ENCODE peak calls at places on chromosome 2, in eight cellular contexts. One of them, this sample, is unnamed.

GRCh38 chr2:64063924-64064331 is 44.7 kb upstream of the VPS54 start:
- DNase-seq in activated T-cell treated with anti-CD3 and anti-CD28 coated beads, Interleukin-2, amount 50 U/mL, for 1 hour: no peak
- DNase-seq in left ventricle myocardium inferior: no peak
- DNase-seq in GM19239: no peak
- DNase-seq in sigmoid colon: no peak
- DNase-seq in left kidney: no peak
- DNase-seq in NCI-H460: no peak
- DNase-seq in CD4-positive, alpha-beta T cell: no peak
- DNase-seq in this sample: no peak

GRCh38 chr2:99689135-99689742 is 199.4 kb upstream of the REV1 start:
- DNase-seq in activated T-cell treated with anti-CD3 and anti-CD28 coated beads, Interleukin-2, amount 50 U/mL, for 1 hour: no peak
- DNase-seq in left ventricle myocardium inferior: no peak
- DNase-seq in GM19239: no peak
- DNase-seq in sigmoid colon: no peak
- DNase-seq in left kidney: peak; percentile 95
- DNase-seq in NCI-H460: no peak
- DNase-seq in CD4-positive, alpha-beta T cell: no peak
- DNase-seq in this sample: peak; percentile 7

GRCh38 chr2:2296400-2296799 is 34.7 kb downstream of the MYT1L start:
- DNase-seq in activated T-cell treated with anti-CD3 and anti-CD28 coated beads, Interleukin-2, amount 50 U/mL, for 1 hour: no peak
- DNase-seq in left ventricle myocardium inferior: no peak
- DNase-seq in GM19239: no peak
- DNase-seq in sigmoid colon: no peak
- DNase-seq in left kidney: no peak
- DNase-seq in NCI-H460: no peak
- DNase-seq in CD4-positive, alpha-beta T cell: no peak
- DNase-seq in this sample: peak; percentile 40

GRCh38 chr2:217110550-217110949 is 250.7 kb upstream of the TNP1 start:
- DNase-seq in activated T-cell treated with anti-CD3 and anti-CD28 coated beads, Interleukin-2, amount 50 U/mL, for 1 hour: no peak
- DNase-seq in left ventricle myocardium inferior: no peak
- DNase-seq in GM19239: no peak
- DNase-seq in sigmoid colon: no peak
- DNase-seq in left kidney: no peak
- DNase-seq in NCI-H460: no peak
- DNase-seq in CD4-positive, alpha-beta T cell: no peak
- DNase-seq in this sample: no peak

GRCh38 chr2:38966006-38966405 is 76.3 kb downstream of the ARHGEF33 start:
- DNase-seq in activated T-cell treated with anti-CD3 and anti-CD28 coated beads, Interleukin-2, amount 50 U/mL, for 1 hour: no peak
- DNase-seq in left ventricle myocardium inferior: no peak
- DNase-seq in GM19239: no peak
- DNase-seq in sigmoid colon: no peak
- DNase-seq in left kidney: no peak
- DNase-seq in NCI-H460: no peak
- DNase-seq in CD4-positive, alpha-beta T cell: no peak
- DNase-seq in this sample: no peak

GRCh38 chr2:237685408-237685807 is 58.0 kb downstream of the LRRFIP1 start:
- DNase-seq in activated T-cell treated with anti-CD3 and anti-CD28 coated beads, Interleukin-2, amount 50 U/mL, for 1 hour: no peak
- DNase-seq in left ventricle myocardium inferior: no peak
- DNase-seq in GM19239: no peak
- DNase-seq in sigmoid colon: peak; percentile 40
- DNase-seq in left kidney: peak; percentile 60
- DNase-seq in NCI-H460: no peak
- DNase-seq in CD4-positive, alpha-beta T cell: no peak
- DNase-seq in this sample: no peak

GRCh38 chr2:25339791-25340339 is 1.9 kb downstream of the DNMT3A start:
- DNase-seq in activated T-cell treated with anti-CD3 and anti-CD28 coated beads, Interleukin-2, amount 50 U/mL, for 1 hour: peak; percentile 37
- DNase-seq in left ventricle myocardium inferior: peak; percentile 48
- DNase-seq in GM19239: no peak
- DNase-seq in sigmoid colon: peak; percentile 81
- DNase-seq in left kidney: peak; percentile 83
- DNase-seq in NCI-H460: no peak
- DNase-seq in CD4-positive, alpha-beta T cell: no peak
- DNase-seq in this sample: peak; percentile 52

GRCh38 chr2:232523682-232524597 is 2.0 kb upstream of the CHRND start:
- DNase-seq in activated T-cell treated with anti-CD3 and anti-CD28 coated beads, Interleukin-2, amount 50 U/mL, for 1 hour: peak; percentile 33
- DNase-seq in left ventricle myocardium inferior: no peak
- DNase-seq in GM19239: peak; percentile 50
- DNase-seq in sigmoid colon: no peak
- DNase-seq in left kidney: peak; percentile 85
- DNase-seq in NCI-H460: peak; percentile 70
- DNase-seq in CD4-positive, alpha-beta T cell: no peak
- DNase-seq in this sample: peak; percentile 5

GRCh38 chr2:55138045-55138444 is 87.8 kb upstream of the RTN4 start:
- DNase-seq in activated T-cell treated with anti-CD3 and anti-CD28 coated beads, Interleukin-2, amount 50 U/mL, for 1 hour: no peak
- DNase-seq in left ventricle myocardium inferior: no peak
- DNase-seq in GM19239: no peak
- DNase-seq in sigmoid colon: no peak
- DNase-seq in left kidney: no peak
- DNase-seq in NCI-H460: no peak
- DNase-seq in CD4-positive, alpha-beta T cell: no peak
- DNase-seq in this sample: peak; percentile 37